ENCODE peak calls at places on chromosomes 1 and 21, in five cellular contexts. One of them, this sample, is unnamed.

GRCh38 chr21:44347911-44348451 is 5.4 kb upstream of the TRPM2 start:
- DNase-seq in left ventricle myocardium inferior: no peak
- DNase-seq in trophoblast cell: no peak
- DNase-seq in CD4-positive, CD25-positive, alpha-beta regulatory T cell: no peak
- DNase-seq in activated CD8-positive, alpha-beta T cell treated with anti-CD3 and anti-CD28 coated beads, Interleukin-2, amount 10 ng/mL, durations not matched to agents 7 days and 5 days: no peak
- DNase-seq in this sample: no peak

GRCh38 chr1:221644176-221644510 is 97.7 kb downstream of the DUSP10 start:
- DNase-seq in left ventricle myocardium inferior: no peak
- DNase-seq in trophoblast cell: no peak
- DNase-seq in CD4-positive, CD25-positive, alpha-beta regulatory T cell: no peak
- DNase-seq in activated CD8-positive, alpha-beta T cell treated with anti-CD3 and anti-CD28 coated beads, Interleukin-2, amount 10 ng/mL, durations not matched to agents 7 days and 5 days: no peak
- DNase-seq in this sample: no peak

GRCh38 chr1:156002182-156002911 is 18.4 kb downstream of the SSR2 start:
- DNase-seq in left ventricle myocardium inferior: no peak
- DNase-seq in trophoblast cell: no peak
- DNase-seq in CD4-positive, CD25-positive, alpha-beta regulatory T cell: no peak
- DNase-seq in activated CD8-positive, alpha-beta T cell treated with anti-CD3 and anti-CD28 coated beads, Interleukin-2, amount 10 ng/mL, durations not matched to agents 7 days and 5 days: no peak
- DNase-seq in this sample: no peak

GRCh38 chr1:9840176-9840575 is 16.4 kb upstream of the CLSTN1 start:
- DNase-seq in left ventricle myocardium inferior: peak
- DNase-seq in trophoblast cell: no peak
- DNase-seq in CD4-positive, CD25-positive, alpha-beta regulatory T cell: no peak
- DNase-seq in activated CD8-positive, alpha-beta T cell treated with anti-CD3 and anti-CD28 coated beads, Interleukin-2, amount 10 ng/mL, durations not matched to agents 7 days and 5 days: no peak
- DNase-seq in this sample: no peak

GRCh38 chr1:46551597-46552095 is at the start of gene KNCN:
- DNase-seq in left ventricle myocardium inferior: no peak
- DNase-seq in trophoblast cell: no peak
- DNase-seq in CD4-positive, CD25-positive, alpha-beta regulatory T cell: no peak
- DNase-seq in activated CD8-positive, alpha-beta T cell treated with anti-CD3 and anti-CD28 coated beads, Interleukin-2, amount 10 ng/mL, durations not matched to agents 7 days and 5 days: no peak
- DNase-seq in this sample: no peak

GRCh38 chr1:71170925-71171324 is 90.1 kb upstream of the ZRANB2 start:
- DNase-seq in left ventricle myocardium inferior: no peak
- DNase-seq in trophoblast cell: no peak
- DNase-seq in CD4-positive, CD25-positive, alpha-beta regulatory T cell: no peak
- DNase-seq in activated CD8-positive, alpha-beta T cell treated with anti-CD3 and anti-CD28 coated beads, Interleukin-2, amount 10 ng/mL, durations not matched to agents 7 days and 5 days: no peak
- DNase-seq in this sample: no peak

GRCh38 chr21:15363921-15364320 is 299.1 kb upstream of the NRIP1 start:
- DNase-seq in left ventricle myocardium inferior: no peak
- DNase-seq in trophoblast cell: no peak
- DNase-seq in CD4-positive, CD25-positive, alpha-beta regulatory T cell: no peak
- DNase-seq in activated CD8-positive, alpha-beta T cell treated with anti-CD3 and anti-CD28 coated beads, Interleukin-2, amount 10 ng/mL, durations not matched to agents 7 days and 5 days: no peak
- DNase-seq in this sample: no peak

GRCh38 chr1:167533851-167534300 is 15.5 kb upstream of the CD247 start:
- DNase-seq in left ventricle myocardium inferior: peak
- DNase-seq in trophoblast cell: peak
- DNase-seq in CD4-positive, CD25-positive, alpha-beta regulatory T cell: peak
- DNase-seq in activated CD8-positive, alpha-beta T cell treated with anti-CD3 and anti-CD28 coated beads, Interleukin-2, amount 10 ng/mL, durations not matched to agents 7 days and 5 days: peak
- DNase-seq in this sample: peak

GRCh38 chr1:196680107-196680506 is 28.3 kb downstream of the CFH start:
- DNase-seq in left ventricle myocardium inferior: no peak
- DNase-seq in trophoblast cell: no peak
- DNase-seq in CD4-positive, CD25-positive, alpha-beta regulatory T cell: no peak
- DNase-seq in activated CD8-positive, alpha-beta T cell treated with anti-CD3 and anti-CD28 coated beads, Interleukin-2, amount 10 ng/mL, durations not matched to agents 7 days and 5 days: no peak
- DNase-seq in this sample: no peak

GRCh38 chr1:89987170-89987819 is 7.6 kb upstream of the ZNF326 start:
- DNase-seq in left ventricle myocardium inferior: no peak
- DNase-seq in trophoblast cell: peak
- DNase-seq in CD4-positive, CD25-positive, alpha-beta regulatory T cell: peak
- DNase-seq in activated CD8-positive, alpha-beta T cell treated with anti-CD3 and anti-CD28 coated beads, Interleukin-2, amount 10 ng/mL, durations not matched to agents 7 days and 5 days: peak
- DNase-seq in this sample: peak

GRCh38 chr21:43731891-43732711 is 13.2 kb downstream of the PDXK start:
- DNase-seq in left ventricle myocardium inferior: no peak
- DNase-seq in trophoblast cell: peak
- DNase-seq in CD4-positive, CD25-positive, alpha-beta regulatory T cell: no peak
- DNase-seq in activated CD8-positive, alpha-beta T cell treated with anti-CD3 and anti-CD28 coated beads, Interleukin-2, amount 10 ng/mL, durations not matched to agents 7 days and 5 days: no peak
- DNase-seq in this sample: no peak

GRCh38 chr1:52059326-52059725 is 3.2 kb downstream of the BTF3L4 start:
- DNase-seq in left ventricle myocardium inferior: no peak
- DNase-seq in trophoblast cell: peak
- DNase-seq in CD4-positive, CD25-positive, alpha-beta regulatory T cell: no peak
- DNase-seq in activated CD8-positive, alpha-beta T cell treated with anti-CD3 and anti-CD28 coated beads, Interleukin-2, amount 10 ng/mL, durations not matched to agents 7 days and 5 days: no peak
- DNase-seq in this sample: no peak

GRCh38 chr1:22864886-22865285 is 107.8 kb downstream of the LACTBL1 start:
- DNase-seq in left ventricle myocardium inferior: no peak
- DNase-seq in trophoblast cell: no peak
- DNase-seq in CD4-positive, CD25-positive, alpha-beta regulatory T cell: no peak
- DNase-seq in activated CD8-positive, alpha-beta T cell treated with anti-CD3 and anti-CD28 coated beads, Interleukin-2, amount 10 ng/mL, durations not matched to agents 7 days and 5 days: no peak
- DNase-seq in this sample: no peak

GRCh38 chr1:53071167-53071865 is 9.3 kb downstream of the PODN start:
- DNase-seq in left ventricle myocardium inferior: peak
- DNase-seq in trophoblast cell: no peak
- DNase-seq in CD4-positive, CD25-positive, alpha-beta regulatory T cell: no peak
- DNase-seq in activated CD8-positive, alpha-beta T cell treated with anti-CD3 and anti-CD28 coated beads, Interleukin-2, amount 10 ng/mL, durations not matched to agents 7 days and 5 days: no peak
- DNase-seq in this sample: no peak

GRCh38 chr1:204288061-204288588 is 71.6 kb downstream of the PLEKHA6 start:
- DNase-seq in left ventricle myocardium inferior: peak
- DNase-seq in trophoblast cell: peak
- DNase-seq in CD4-positive, CD25-positive, alpha-beta regulatory T cell: no peak
- DNase-seq in activated CD8-positive, alpha-beta T cell treated with anti-CD3 and anti-CD28 coated beads, Interleukin-2, amount 10 ng/mL, durations not matched to agents 7 days and 5 days: no peak
- DNase-seq in this sample: no peak